ENCODE peak calls at places on chromosomes 12 and 14, in nine cellular contexts. Q is upper lobe of right lung; D is body of pancreas; K is heart left ventricle; T is CD8-positive, alpha-beta T cell; B is upper lobe of left lung; I is endothelial cell of umbilical vein; H is IMR-90; E is GM23338. Y is an unnamed sample.

GRCh38 chr14:102980409-102980810 is 57.9 kb downstream of the AMN start:
- DNase-seq in Q (no peak), D (no peak), K (no peak), T (no peak), B (no peak), I (no peak), H (no peak), E (no peak), Y (no peak)

GRCh38 chr12:120909633-120910318 is 5.6 kb upstream of the SPPL3 start:
- DNase-seq in Q (no peak), D (no peak), K (no peak), T (no peak), B (no peak), I (no peak), H (no peak), E (no peak), Y (no peak)

GRCh38 chr12:122187466-122187865 is 4.5 kb downstream of the LRRC43 start:
- DNase-seq in Q (no peak), D (no peak), K (no peak), T (no peak), B (no peak), I (no peak), H (no peak), E (peak; percentile 64), Y (no peak)

GRCh38 chr14:66468778-66469367 is 17.3 kb upstream of the CCDC196 start:
- DNase-seq in Q (no peak), D (no peak), K (no peak), T (no peak), B (no peak), I (no peak), H (no peak), E (peak; percentile 22), Y (no peak)

GRCh38 chr12:127943481-127944210 is 323.3 kb upstream of the TMEM132C start:
- DNase-seq in Q (no peak), D (no peak), K (no peak), T (no peak), B (no peak), I (no peak), H (no peak), E (no peak), Y (no peak)

GRCh38 chr14:51704465-51705050 is 52.8 kb downstream of the FRMD6 start:
- DNase-seq in Q (no peak), D (no peak), K (no peak), T (no peak), B (no peak), I (peak; percentile 81), H (no peak), E (peak; percentile 70), Y (no peak)

GRCh38 chr14:97788364-97788763 is 991.2 kb downstream of the VRK1 start:
- DNase-seq in Q (no peak), D (no peak), K (no peak), T (no peak), B (no peak), I (no peak), H (no peak), E (no peak), Y (no peak)

GRCh38 chr14:41144370-41144769 is 462.3 kb upstream of the LRFN5 start:
- DNase-seq in Q (no peak), D (no peak), K (no peak), T (no peak), B (no peak), I (no peak), H (no peak), E (no peak), Y (no peak)

GRCh38 chr14:30826070-30826469 is 48.3 kb upstream of the COCH start:
- DNase-seq in Q (no peak), D (no peak), K (no peak), T (no peak), B (no peak), I (no peak), H (no peak), E (no peak), Y (no peak)

GRCh38 chr14:103684871-103685270 is 30.4 kb downstream of the XRCC3 start:
- DNase-seq in Q (no peak), D (no peak), K (no peak), T (no peak), B (no peak), I (no peak), H (no peak), E (no peak), Y (no peak)

DNA sequence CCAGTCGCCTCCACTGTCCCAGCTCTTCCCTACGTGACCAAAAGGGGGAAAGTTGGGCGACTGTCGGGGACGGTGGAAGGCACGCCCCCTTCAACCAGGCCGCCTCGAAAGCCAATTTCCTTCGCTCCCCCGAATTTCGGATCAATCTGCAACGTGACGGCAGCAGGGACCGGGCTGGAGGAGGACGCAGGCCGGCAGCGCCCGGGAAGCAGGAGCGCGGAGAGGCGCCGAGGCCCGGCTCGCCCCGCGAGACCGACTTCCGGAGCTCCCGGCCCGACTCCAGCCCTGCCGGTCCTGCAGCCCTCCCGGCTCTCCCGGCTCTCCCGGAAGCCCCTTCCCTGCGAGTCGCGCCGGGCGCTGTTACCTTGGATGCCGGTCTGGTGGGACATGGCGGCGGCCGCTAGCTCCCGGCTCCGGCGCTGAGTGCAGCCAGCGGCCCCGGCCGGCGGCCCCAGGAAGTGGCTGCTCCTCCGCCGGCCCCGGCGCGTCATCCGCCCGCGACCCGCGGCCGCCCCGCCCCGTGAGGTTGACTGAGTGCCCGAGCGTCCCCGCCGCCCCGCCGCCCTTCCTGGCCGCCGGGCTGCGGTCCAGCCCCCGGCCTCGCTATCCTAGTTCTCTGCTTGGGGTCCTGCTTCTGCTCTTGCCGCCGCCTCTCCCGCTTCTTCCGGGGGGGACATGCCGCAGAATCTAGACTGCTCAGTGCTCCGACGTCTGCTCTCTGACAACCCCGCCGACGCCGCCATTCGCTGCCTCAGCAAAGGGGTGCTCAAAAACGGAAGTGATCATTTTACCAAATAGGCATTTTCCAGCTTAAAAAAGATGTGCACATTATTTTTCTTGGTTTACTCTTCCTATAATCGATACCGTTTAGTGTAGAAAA is at the start of gene TWF1:
- DNase-seq in Q (peak; percentile 95), D (peak; percentile 88), K (peak; percentile 91), T (peak; percentile 85), B (peak; percentile 91), I (peak; percentile 81), H (peak; percentile 70), E (peak; percentile 87), Y (peak; percentile 81)
- TF ChIP-seq CTCF in Q (peak; percentile 36), D (peak; percentile 39), K (peak; percentile 43), T (no peak), B (peak; percentile 32), I (peak; percentile 48), H (peak; percentile 30), E (peak; percentile 4), Y (peak; percentile 36)

DNA sequence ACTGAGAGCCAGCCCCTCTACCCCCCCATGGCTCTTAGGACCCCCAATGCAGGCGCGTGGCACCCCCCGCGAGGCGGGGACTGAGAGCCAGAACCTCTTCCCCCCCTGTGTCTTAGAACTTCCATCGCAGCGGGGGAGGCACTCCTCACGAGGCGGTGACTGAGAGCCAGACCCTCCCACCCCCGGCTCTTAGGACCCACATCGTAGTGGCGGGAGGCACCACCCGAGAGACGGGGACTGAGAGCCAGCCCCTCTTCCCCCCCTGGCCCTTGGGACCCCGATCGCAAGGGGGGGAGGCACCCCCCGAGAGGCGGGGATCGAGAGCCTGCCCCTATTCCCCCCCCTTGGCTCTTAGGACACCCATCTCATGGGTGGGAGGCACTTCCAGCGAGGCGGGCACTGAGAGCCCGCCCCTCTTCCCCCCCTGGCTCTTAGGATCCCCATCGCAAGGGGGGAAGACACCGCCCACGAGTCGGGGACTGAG is 44.7 kb downstream of the DDX11 start:
- DNase-seq in Q (no peak), D (no peak), K (no peak), T (peak; percentile 16), B (no peak), I (no peak), H (no peak), E (peak; percentile 66), Y (peak; percentile 46)
- H3K4me3 ChIP-seq in Q (peak overlapping the region; percentile 23), D (no peak overlapping the region), K (peak overlapping the region; percentile 45), T (peak overlapping the region; percentile 52), B (peak overlapping the region; percentile 42), I (no peak overlapping the region), H (no peak overlapping the region), E (peak overlapping the region; percentile 69), Y (peak overlapping the region; percentile 88)

DNA sequence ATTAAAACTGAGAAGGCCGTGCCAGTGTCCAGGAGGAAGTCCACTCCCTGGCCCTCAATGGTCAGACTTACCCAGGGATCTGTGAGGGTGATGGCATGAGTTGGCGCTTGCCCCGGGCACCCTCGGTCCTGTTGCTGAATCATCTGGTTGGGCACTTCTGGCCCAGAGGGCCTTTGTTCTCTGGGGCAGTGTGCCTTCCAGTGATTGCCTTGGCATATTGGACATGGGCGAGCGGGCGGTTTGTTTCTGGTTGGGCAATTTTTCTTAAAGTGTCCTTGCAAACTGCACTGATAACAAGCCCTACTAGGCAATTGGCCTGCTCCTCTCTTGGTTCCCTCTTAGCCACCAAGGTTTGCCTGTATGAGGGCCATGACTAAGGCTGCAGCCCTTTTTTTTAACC is 69.5 kb upstream of the ZDHHC17 start:
- DNase-seq in Q (no peak), D (no peak), K (no peak), T (no peak), B (no peak), I (no peak), H (no peak), E (no peak), Y (no peak)
- H3K27ac ChIP-seq in Q (no peak overlapping the region), D (no peak overlapping the region), K (no peak overlapping the region), T (no peak overlapping the region), B (no peak overlapping the region), I (no peak overlapping the region), H (no peak overlapping the region), E (no peak overlapping the region), Y (no peak overlapping the region)

DNA sequence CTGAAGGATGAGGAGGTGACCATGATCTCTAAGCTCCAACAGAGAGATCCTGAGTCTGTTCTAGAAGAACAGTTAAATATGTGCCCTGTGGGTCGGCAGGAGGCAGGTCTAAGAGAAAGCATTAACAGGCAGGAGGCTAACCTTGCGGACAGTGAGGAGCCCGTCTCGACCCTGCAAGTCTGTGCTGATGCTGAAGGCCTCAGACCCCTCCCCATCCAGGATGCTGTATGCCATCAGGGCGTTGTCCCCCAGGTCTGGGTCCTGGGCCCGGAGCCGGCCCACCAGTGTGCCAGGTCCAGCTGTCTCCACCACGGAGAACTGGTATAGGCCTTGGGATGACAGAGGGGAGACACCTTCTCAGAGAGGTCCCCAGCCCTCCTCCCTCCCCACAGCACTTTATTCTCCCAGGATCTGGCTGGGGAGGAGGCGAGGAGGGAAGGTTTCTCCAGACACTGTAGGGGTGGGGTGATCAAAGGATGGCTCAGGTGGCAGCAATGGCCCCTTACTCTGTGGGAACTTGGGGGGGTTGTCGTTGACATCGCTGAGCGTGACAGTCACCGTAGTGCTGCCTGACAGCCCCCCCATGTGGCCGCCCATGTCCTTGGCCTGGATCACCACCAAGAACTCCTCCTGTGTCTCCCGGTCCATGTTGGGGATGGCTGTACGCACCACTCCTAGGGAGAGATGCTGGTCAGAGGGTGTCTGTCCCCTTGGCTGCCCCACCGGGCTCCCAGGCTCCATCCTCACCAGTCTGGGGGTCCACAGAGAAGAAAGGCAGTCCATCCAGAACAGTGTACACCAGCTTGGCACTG is 3.1 kb downstream of the CDH24 start:
- DNase-seq in Q (peak; percentile 62), D (no peak), K (no peak), T (peak; percentile 31), B (no peak), I (no peak), H (no peak), E (peak; percentile 52), Y (peak; percentile 67)
- TF ChIP-seq CTCF in Q (peak; percentile 23), D (no peak), K (peak; percentile 34), T (no peak), B (no peak), I (peak; percentile 48), H (peak; percentile 24), E (peak; percentile 80), Y (peak; percentile 77)

DNA sequence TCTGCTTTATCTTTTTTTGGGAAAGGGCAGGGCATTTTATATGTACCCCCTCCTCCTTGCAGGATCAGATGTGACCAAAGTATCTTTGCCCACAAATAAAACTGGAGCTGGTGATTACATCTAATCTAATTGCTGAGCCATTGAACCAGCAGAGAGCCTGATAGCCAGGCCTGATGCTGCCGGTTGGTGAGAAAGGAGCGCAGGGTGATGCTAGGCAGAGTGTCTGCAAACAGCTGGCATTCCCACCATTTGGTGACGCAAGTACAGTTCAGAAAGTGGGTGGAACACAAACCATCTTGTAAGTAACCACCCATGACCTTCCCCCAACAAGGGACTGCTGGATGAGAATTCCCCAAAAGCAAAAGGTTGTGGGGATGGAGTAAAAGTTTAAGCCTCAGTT is 12.7 kb downstream of the DPPA3 start:
- DNase-seq in Q (no peak), D (no peak), K (no peak), T (no peak), B (no peak), I (no peak), H (no peak), E (no peak), Y (no peak)
- H3K4me3 ChIP-seq in Q (no peak overlapping the region), D (no peak overlapping the region), K (no peak overlapping the region), T (no peak overlapping the region), B (no peak overlapping the region), I (no peak overlapping the region), H (no peak overlapping the region), E (no peak overlapping the region), Y (no peak overlapping the region)

Y was measured in WERI-Rb-1.